ENCODE peak calls at places on chromosomes 7 and 10, in six cellular contexts. A is IMR-90, G is NCI-H2029 treated with DMSO at 0.1 percent for 48 hours, X is GM04503, E is NCI-H460, J is non-pigmented ciliary epithelial cell. L is an unnamed sample.

GRCh38 chr10:60899266-60899665 is 44.7 kb downstream of the RHOBTB1 start:
- DNase-seq in G (no peak), J (no peak), X (no peak), E (no peak), A (no peak), L (no peak)

GRCh38 chr7:44891791-44892190 is 6.5 kb upstream of the PURB start:
- DNase-seq in G (no peak), X (no peak), A (no peak), J (no peak), E (no peak), L (no peak)

GRCh38 chr10:59631237-59631636 is 78.4 kb downstream of the SLC16A9 start:
- DNase-seq in A (no peak), J (no peak), X (no peak), E (no peak), G (no peak), L (no peak)

GRCh38 chr7:131007439-131008330 is 273.7 kb upstream of the KLF14 start:
- DNase-seq in E (peak), J (no peak), G (peak), X (no peak), A (peak), L (peak)

GRCh38 chr7:83301416-83301815 is 138.7 kb upstream of the PCLO start:
- DNase-seq in J (peak), G (no peak), X (no peak), A (no peak), E (no peak), L (no peak)

GRCh38 chr10:26858707-26859034 is 2.1 kb downstream of the ABI1 start:
- DNase-seq in A (no peak), J (no peak), X (no peak), G (no peak), E (no peak), L (no peak)

GRCh38 chr7:24926623-24927539 is 53.1 kb downstream of the OSBPL3 start:
- DNase-seq in A (peak), J (no peak), G (no peak), X (peak), E (no peak), L (no peak)

GRCh38 chr7:20532841-20533240 is 82.6 kb upstream of the ABCB5 start:
- DNase-seq in A (no peak), G (no peak), J (no peak), X (no peak), E (no peak), L (no peak)

GRCh38 chr7:139561-140243 is 52.7 kb upstream of the FAM20C start:
- DNase-seq in E (no peak), X (no peak), A (no peak), G (no peak), J (no peak), L (no peak)

GRCh38 chr7:97639036-97639435 is 92.8 kb upstream of the TAC1 start:
- DNase-seq in A (no peak), E (no peak), G (no peak), X (no peak), J (no peak), L (no peak)

GRCh38 chr7:26549281-26549943 is 257.8 kb downstream of the SNX10 start:
- DNase-seq in A (no peak), G (peak), X (no peak), E (no peak), J (no peak), L (no peak)

GRCh38 chr7:148727501-148728278 is 29.0 kb downstream of the CUL1 start:
- DNase-seq in E (no peak), J (no peak), A (no peak), G (no peak), X (no peak), L (no peak)

GRCh38 chr7:50467817-50468610 is 17.9 kb upstream of the FIGNL1 start:
- DNase-seq in E (peak), A (peak), J (no peak), X (no peak), G (no peak), L (peak)

GRCh38 chr7:158192184-158192835 is 395.3 kb downstream of the PTPRN2 start:
- DNase-seq in X (no peak), G (no peak), E (no peak), A (no peak), J (no peak), L (no peak)

L was measured in HAP-1.